ENCODE peak calls at places on chromosomes 11 and 22, in ten cellular contexts. I, C, V, K, X, W, L, E, S and M are unnamed samples. For H3K4me1, the result is how much of the 10 kb centered on the place peaks cover.

GRCh38 chr11:118656563-118657165 is 22.8 kb downstream of the TREH start:
- DNase-seq in I (no peak), C (no peak), V (no peak), K (no peak), X (no peak), W (no peak), L (no peak), E (no peak), S (no peak), M (no peak)

GRCh38 chr22:29842740-29843139 is 4.7 kb upstream of the ASCC2 start:
- DNase-seq in I (peak), C (no peak), V (no peak), K (no peak), X (no peak), W (no peak), L (peak), E (peak), S (no peak), M (no peak)

GRCh38 chr11:104968365-104968855 is at the start of gene CASP4:
- DNase-seq in I (peak), C (peak), V (no peak), K (peak), X (no peak), W (no peak), L (peak), E (peak), S (no peak), M (no peak)

GRCh38 chr11:132126973-132127900 is 756.8 kb downstream of the NTM start:
- DNase-seq in I (peak), C (no peak), V (peak), K (peak), X (no peak), W (peak), L (peak), E (peak), S (no peak), M (no peak)

GRCh38 chr11:94961255-94961654 is 12.1 kb downstream of the CWC15 start:
- DNase-seq in I (no peak), C (no peak), V (no peak), K (no peak), X (no peak), W (no peak), L (no peak), E (no peak), S (no peak), M (no peak)

GRCh38 chr22:43388420-43388851 is 23.4 kb upstream of the MPPED1 start:
- DNase-seq in I (peak), C (peak), V (peak), K (peak), X (peak), W (peak), L (peak), E (peak), S (peak), M (peak)

GRCh38 chr11:39442177-39442576 is 2017.3 kb downstream of the LRRC4C start:
- DNase-seq in I (no peak), C (no peak), V (no peak), K (no peak), X (no peak), W (no peak), L (no peak), E (no peak), S (no peak), M (no peak)

GRCh38 chr22:35102663-35103062 is 36.7 kb downstream of the ISX start:
- DNase-seq in I (peak), C (no peak), V (no peak), K (peak), X (peak), W (peak), L (no peak), E (peak), S (no peak), M (peak)

GRCh38 chr11:117226388-117227385 is 5.2 kb downstream of the PCSK7 start:
- DNase-seq in I (peak), C (peak), V (no peak), K (peak), X (peak), W (peak), L (no peak), E (peak), S (no peak), M (peak)

GRCh38 chr11:131579932-131580387 is 209.5 kb downstream of the NTM start:
- DNase-seq in I (peak), C (no peak), V (no peak), K (no peak), X (no peak), W (peak), L (peak), E (peak), S (no peak), M (peak)

GRCh38 chr11:17781221-17781620 is 46.6 kb downstream of the KCNC1 start:
- DNase-seq in I (no peak), C (no peak), V (no peak), K (no peak), X (no peak), W (no peak), L (no peak), E (no peak), S (peak), M (no peak)

GRCh38 chr11:134438533-134438932 is 26.5 kb upstream of the B3GAT1 start:
- DNase-seq in I (no peak), C (no peak), V (no peak), K (peak), X (no peak), W (no peak), L (no peak), E (no peak), S (no peak), M (no peak)

GRCh38 chr11:12756101-12756500 is 81.9 kb downstream of the TEAD1 start:
- DNase-seq in I (no peak), C (no peak), V (no peak), K (no peak), X (no peak), W (no peak), L (no peak), E (no peak), S (no peak), M (no peak)

GRCh38 chr11:104163100-104164027 is 583 bp downstream of the PDGFD start:
- DNase-seq in I (no peak), C (no peak), V (peak), K (no peak), X (no peak), W (peak), L (no peak), E (no peak), S (peak), M (peak)

GRCh38 chr11:62707277-62707771 is at the start of the genes BSCL2 and GNG3:
- DNase-seq in I (no peak), C (no peak), V (no peak), K (no peak), X (peak), W (peak), L (no peak), E (no peak), S (no peak), M (peak)

GRCh38 chr11:27171391-27171790 is 130.8 kb downstream of the BBOX1 start:
- DNase-seq in I (no peak), C (no peak), V (no peak), K (no peak), X (no peak), W (no peak), L (no peak), E (peak), S (no peak), M (no peak)

GRCh38 chr11:32297629-32298028 is 137.7 kb downstream of the WT1 start:
- DNase-seq in I (no peak), C (no peak), V (no peak), K (no peak), X (no peak), W (no peak), L (no peak), E (peak), S (no peak), M (no peak)

GRCh38 chr22:19997561-19998231 is 18.9 kb downstream of the ARVCF start:
- DNase-seq in I (no peak), C (no peak), V (no peak), K (no peak), X (no peak), W (no peak), L (no peak), E (no peak), S (no peak), M (no peak)

GRCh38 chr11:131659931-131660330 is 289.5 kb downstream of the NTM start:
- DNase-seq in I (no peak), C (no peak), V (no peak), K (no peak), X (no peak), W (no peak), L (no peak), E (no peak), S (no peak), M (no peak)

GRCh38 chr11:29310016-29310415 is 706.8 kb downstream of the KCNA4 start:
- DNase-seq in I (peak), C (no peak), V (no peak), K (no peak), X (no peak), W (no peak), L (no peak), E (peak), S (no peak), M (no peak)

GRCh38 chr11:67146516-67147226 is 27.6 kb downstream of the KDM2A start:
- DNase-seq in I (no peak), C (no peak), V (no peak), K (no peak), X (no peak), W (no peak), L (no peak), E (no peak), S (peak), M (no peak)

GRCh38 chr11:128630367-128631230 is 43.2 kb upstream of the ETS1 start:
- DNase-seq in I (peak), C (peak), V (peak), K (peak), X (peak), W (peak), L (peak), E (peak), S (peak), M (peak)

GRCh38 chr22:41000941-41001721 is 50.0 kb downstream of the RBX1 start:
- DNase-seq in I (no peak), C (no peak), V (no peak), K (no peak), X (no peak), W (no peak), L (no peak), E (no peak), S (no peak), M (no peak)

GRCh38 chr11:7413961-7414728 is 71.2 kb upstream of the OLFML1 start:
- DNase-seq in I (no peak), C (no peak), V (no peak), K (no peak), X (no peak), W (peak), L (no peak), E (peak), S (no peak), M (peak)

GRCh38 chr11:34891611-34892010 is 24.6 kb downstream of the APIP start:
- DNase-seq in I (no peak), C (no peak), V (no peak), K (no peak), X (no peak), W (no peak), L (no peak), E (no peak), S (no peak), M (no peak)

GRCh38 chr11:65802841-65803240 is 16.0 kb downstream of the OVOL1 start:
- DNase-seq in I (no peak), C (no peak), V (no peak), K (no peak), X (no peak), W (no peak), L (no peak), E (no peak), S (no peak), M (no peak)

GRCh38 chr11:73034777-73035176 is 107.3 kb downstream of the FCHSD2 start:
- DNase-seq in I (no peak), C (no peak), V (no peak), K (no peak), X (no peak), W (no peak), L (no peak), E (peak), S (no peak), M (no peak)

GRCh38 chr11:80173487-80174136 is 732.8 kb upstream of the TENM4 start:
- DNase-seq in I (no peak), C (no peak), V (no peak), K (no peak), X (no peak), W (no peak), L (no peak), E (no peak), S (no peak), M (no peak)

GRCh38 chr11:92838655-92839334 is 130.7 kb upstream of the MTNR1B start:
- DNase-seq in I (no peak), C (no peak), V (no peak), K (no peak), X (peak), W (peak), L (no peak), E (no peak), S (no peak), M (peak)

GRCh38 chr22:35608088-35608487 is 9.0 kb downstream of the MB start:
- DNase-seq in I (no peak), C (no peak), V (no peak), K (no peak), X (no peak), W (no peak), L (no peak), E (no peak), S (no peak), M (no peak)

GRCh38 chr11:111387318-111387863 is 8.3 kb upstream of the POU2AF1 start:
- DNase-seq in I (no peak), C (no peak), V (no peak), K (peak), X (no peak), W (no peak), L (no peak), E (no peak), S (peak), M (no peak)

GRCh38 chr11:66015094-66015881 is 3.5 kb downstream of the CST6 start:
- DNase-seq in I (peak), C (no peak), V (no peak), K (no peak), X (no peak), W (no peak), L (no peak), E (peak), S (no peak), M (no peak)

GRCh38 chr11:67561971-67562560 is 21.5 kb upstream of the GSTP1 start:
- DNase-seq in I (peak), C (no peak), V (no peak), K (no peak), X (no peak), W (no peak), L (no peak), E (peak), S (no peak), M (no peak)

GRCh38 chr11:75555079-75555811 is 6.8 kb upstream of the SERPINH1 start:
- DNase-seq in I (no peak), C (no peak), V (no peak), K (no peak), X (no peak), W (peak), L (no peak), E (no peak), S (no peak), M (no peak)
- H3K4me3 ChIP-seq in I (no peak), C (no peak), V (no peak), K (no peak), X (no peak), W (no peak), L (no peak), E (no peak), S (no peak), M (peak)

DNA sequence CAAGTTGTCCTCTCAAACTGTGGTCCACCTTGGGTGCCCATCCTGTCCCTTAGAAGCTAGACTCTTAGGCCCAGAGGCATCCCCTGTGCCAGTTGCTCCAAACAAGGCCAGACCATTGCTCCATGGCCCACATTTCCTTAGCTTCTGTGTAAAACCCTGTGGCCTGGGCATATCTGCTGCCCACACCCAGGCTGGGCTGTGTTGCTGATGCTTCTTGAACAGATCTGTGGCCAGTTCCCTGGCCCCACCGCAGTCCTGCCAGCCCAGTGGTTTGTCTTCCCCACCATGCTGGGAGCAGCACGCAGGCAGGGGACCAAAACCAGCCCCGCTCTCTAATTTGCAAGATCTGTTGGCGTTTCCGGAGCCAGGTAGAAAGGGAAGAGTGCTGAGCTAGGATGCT is 72.2 kb downstream of the CSNK2A3 start:
- DNase-seq in I (no peak), C (no peak), V (no peak), K (peak), X (no peak), W (no peak), L (no peak), E (no peak), S (no peak), M (no peak)
- H3K4me1 ChIP-seq in I (under half), C (under half), V (under half), K (under half), X (under half), W (under half), L (under half), E (under half), S (under half), M (under half)

GRCh38 chr11:75893202-75893601 is 78.2 kb downstream of the UVRAG start:
- DNase-seq in I (no peak), C (no peak), V (no peak), K (no peak), X (no peak), W (no peak), L (no peak), E (no peak), S (no peak), M (no peak)

GRCh38 chr11:75884321-75884720 is 69.3 kb downstream of the UVRAG start:
- DNase-seq in I (no peak), C (no peak), V (no peak), K (no peak), X (no peak), W (no peak), L (no peak), E (no peak), S (no peak), M (no peak)

GRCh38 chr11:75891947-75892739 is 77.1 kb downstream of the UVRAG start:
- DNase-seq in I (no peak), C (no peak), V (no peak), K (no peak), X (no peak), W (no peak), L (no peak), E (no peak), S (no peak), M (no peak)

GRCh38 chr11:75894036-75894585 is 79.1 kb downstream of the UVRAG start:
- DNase-seq in I (no peak), C (no peak), V (no peak), K (no peak), X (no peak), W (no peak), L (no peak), E (no peak), S (no peak), M (no peak)

DNA sequence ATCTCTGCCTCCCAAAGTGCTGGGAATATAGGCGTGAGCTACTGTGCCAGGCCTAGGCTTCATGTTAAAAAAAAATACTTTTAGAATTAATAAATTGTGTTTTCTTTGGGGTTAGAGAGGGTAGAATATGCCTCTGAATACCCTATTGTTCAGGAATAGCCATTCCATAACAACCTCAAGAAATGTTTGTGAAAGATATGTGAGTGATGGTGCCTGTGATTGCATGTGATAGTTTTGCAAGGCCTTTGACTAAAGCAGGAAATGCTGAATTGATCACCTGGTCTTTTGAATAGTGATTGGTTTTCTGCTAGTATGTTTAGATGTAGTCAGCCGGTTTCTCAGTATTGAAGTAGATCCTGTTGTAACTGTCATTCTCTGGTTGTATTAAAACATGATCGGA is 73.4 kb downstream of the UVRAG start:
- DNase-seq in I (no peak), C (no peak), V (no peak), K (no peak), X (no peak), W (no peak), L (no peak), E (no peak), S (no peak), M (no peak)
- H3K27ac ChIP-seq in I (no peak), C (no peak), V (no peak), K (no peak), X (no peak), W (no peak), L (no peak), E (no peak), S (no peak), M (no peak)

DNA sequence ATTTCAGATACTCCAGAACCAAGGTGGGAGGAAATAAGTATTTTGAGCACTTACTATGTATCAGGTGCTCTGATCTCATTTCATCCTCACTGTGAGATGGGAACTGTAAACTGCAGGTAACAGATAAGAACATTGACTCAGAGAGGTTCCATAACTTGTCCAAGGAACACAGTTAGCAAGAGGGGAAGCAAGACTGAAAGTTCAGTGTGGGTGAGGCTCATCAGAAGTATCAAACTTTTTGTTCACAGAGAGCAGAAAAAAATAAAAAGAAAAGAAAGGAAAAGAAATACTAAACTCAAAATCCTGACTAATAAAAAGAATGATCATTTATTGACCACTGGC is 37.1 kb downstream of the RAB30 start:
- DNase-seq in I (no peak), C (no peak), V (no peak), K (no peak), X (no peak), W (no peak), L (no peak), E (no peak), S (no peak), M (no peak)
- H3K4me3 ChIP-seq in I (no peak), C (no peak), V (peak), K (no peak), X (no peak), W (no peak), L (no peak), E (peak), S (no peak), M (peak)

GRCh38 chr22:32542332-32543019 is 67.9 kb downstream of the FBXO7 start:
- DNase-seq in I (no peak), C (no peak), V (peak), K (peak), X (no peak), W (no peak), L (peak), E (no peak), S (no peak), M (peak)

GRCh38 chr22:32541481-32541880 is 66.9 kb downstream of the FBXO7 start:
- DNase-seq in I (no peak), C (no peak), V (no peak), K (peak), X (no peak), W (no peak), L (no peak), E (no peak), S (no peak), M (no peak)

GRCh38 chr22:32543020-32543357 is 68.4 kb downstream of the FBXO7 start:
- DNase-seq in I (no peak), C (no peak), V (no peak), K (peak), X (no peak), W (no peak), L (no peak), E (no peak), S (no peak), M (no peak)

GRCh38 chr22:32538516-32538915 is 63.9 kb downstream of the FBXO7 start:
- DNase-seq in I (no peak), C (no peak), V (no peak), K (no peak), X (no peak), W (no peak), L (no peak), E (no peak), S (no peak), M (no peak)

DNA sequence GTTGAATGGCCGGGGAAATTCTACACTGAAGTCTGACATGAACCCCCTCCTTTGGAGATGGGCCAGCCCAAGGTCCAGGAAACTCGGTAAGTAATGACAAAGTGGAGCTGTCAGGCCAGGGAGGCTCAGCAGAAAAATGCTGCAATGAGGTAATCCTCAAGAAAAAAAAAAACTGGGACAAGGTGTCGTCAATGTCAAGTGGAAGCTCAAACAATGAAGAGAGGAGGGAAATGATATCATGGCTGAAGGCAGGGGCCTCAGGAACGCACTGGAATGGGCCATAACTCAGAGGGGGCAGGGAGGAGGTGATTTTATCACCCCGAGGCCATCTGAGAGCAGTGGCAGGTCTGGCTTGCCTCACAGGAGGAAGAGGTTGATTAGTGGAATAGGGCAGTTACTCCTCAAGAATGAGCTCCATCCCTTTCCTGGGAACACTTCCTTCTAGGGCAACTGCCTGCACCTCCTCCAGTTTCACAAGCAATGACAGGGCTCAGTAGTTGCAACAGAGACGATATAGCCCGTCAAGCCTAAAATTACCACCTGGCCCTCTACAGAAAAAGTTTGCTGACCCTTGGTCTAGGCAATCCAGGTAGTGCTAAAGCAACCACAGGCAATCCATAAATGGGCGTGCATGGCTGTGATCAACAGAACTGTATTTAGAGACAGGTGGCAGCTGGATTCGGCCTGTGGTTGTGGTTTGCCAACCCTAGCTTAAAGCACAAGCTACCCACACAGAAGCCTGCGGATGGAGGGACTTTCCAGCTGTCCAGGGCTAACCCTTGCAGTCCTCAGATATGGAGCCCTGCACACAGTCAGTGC is 65.2 kb downstream of the FBXO7 start:
- DNase-seq in I (no peak), C (no peak), V (no peak), K (peak), X (no peak), W (no peak), L (no peak), E (no peak), S (no peak), M (peak)
- H3K4me1 ChIP-seq in I (under half), C (under half), V (under half), K (under half), X (under half), W (under half), L (under half), E (under half), S (under half), M (under half)